ENCODE peak calls at places on chromosomes 4 and X, in four cellular contexts. T is heart right ventricle; S is ascending aorta; J is naive thymus-derived CD4-positive, alpha-beta T cell. X is an unnamed sample.

GRCh38 chr4:32249040-32249439 is 1528.9 kb downstream of the PCDH7 start:
- DNase-seq in T (no peak), S (no peak), J (no peak), X (no peak)

GRCh38 chrX:39896951-39897740 is 200.6 kb downstream of the BCOR start:
- DNase-seq in T (peak; percentile 20), J (no peak), S (peak; percentile 79), X (no peak)

GRCh38 chrX:154412468-154412867 is 1.1 kb downstream of the TAFAZZIN start:
- DNase-seq in T (peak; percentile 24), J (peak; percentile 33), S (peak; percentile 73), X (no peak)

GRCh38 chrX:129792586-129793291 is 13.0 kb downstream of the SASH3 start:
- DNase-seq in T (no peak), J (no peak), S (peak; percentile 50), X (no peak)

GRCh38 chr4:2832309-2832980 is 11.2 kb upstream of the ADD1 start:
- DNase-seq in T (no peak), S (peak; percentile 59), J (no peak), X (peak; percentile 81)

GRCh38 chr4:95084584-95084983 is 326.8 kb downstream of the BMPR1B start:
- DNase-seq in T (no peak), J (no peak), S (no peak), X (no peak)

GRCh38 chrX:139877710-139878414 is 55.0 kb downstream of the ATP11C start:
- DNase-seq in S (no peak), J (no peak), T (no peak), X (no peak)

GRCh38 chr4:3388461-3389185 is 53.1 kb upstream of the HGFAC start:
- DNase-seq in J (no peak), T (no peak), S (peak; percentile 82), X (peak; percentile 54)

GRCh38 chr4:184807797-184808718 is 17.7 kb downstream of the ACSL1 start:
- DNase-seq in J (no peak), T (peak; percentile 51), S (no peak), X (no peak)

GRCh38 chr4:155899891-155900290 is 3.6 kb upstream of the TDO2 start:
- DNase-seq in T (no peak), J (no peak), S (no peak), X (no peak)

GRCh38 chrX:66039916-66040315 is at the start of gene VSIG4:
- DNase-seq in S (peak; percentile 69), T (no peak), J (no peak), X (no peak)

GRCh38 chr4:175806741-175807140 is 5.3 kb downstream of the GPM6A start:
- DNase-seq in J (no peak), S (no peak), T (no peak), X (no peak)
- H3K4me3 ChIP-seq in J (no peak overlapping the region), S (no peak overlapping the region), T (no peak overlapping the region), X (no peak overlapping the region)

GRCh38 chr4:157514711-157515110 is 294.2 kb downstream of the GRIA2 start:
- DNase-seq in S (no peak), J (no peak), T (no peak), X (no peak)

DNA sequence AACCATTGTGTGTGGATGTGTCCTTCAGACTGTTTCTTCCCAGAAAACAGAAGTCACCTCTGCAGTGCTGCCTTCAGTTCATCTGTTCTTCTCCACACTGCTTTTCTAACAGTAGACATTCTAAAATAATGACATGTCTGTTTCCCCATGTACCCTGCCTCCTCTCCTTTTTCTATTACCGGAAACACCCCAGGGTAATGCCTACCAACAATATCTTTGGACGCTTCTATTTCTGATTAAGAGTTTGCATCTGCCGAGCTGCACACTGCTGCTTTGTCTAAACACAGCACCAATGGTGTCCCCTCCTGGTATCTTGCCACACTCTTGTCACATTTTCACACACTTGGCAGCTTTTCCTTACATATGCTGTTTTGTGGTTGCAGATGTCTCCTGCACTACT is 288.8 kb downstream of the GRIA2 start:
- DNase-seq in J (no peak), S (no peak), T (no peak), X (no peak)
- H3K4me3 ChIP-seq in J (no peak overlapping the region), S (no peak overlapping the region), T (no peak overlapping the region), X (no peak overlapping the region)

GRCh38 chrX:79366556-79366887 is 612 bp downstream of the ITM2A start:
- DNase-seq in T (no peak), J (no peak), S (no peak), X (no peak)

GRCh38 chrX:79367907-79368306 is 773 bp upstream of the ITM2A start:
- DNase-seq in J (no peak), S (no peak), T (no peak), X (no peak)

GRCh38 chrX:79366888-79367749 is at the start of gene ITM2A:
- DNase-seq in T (peak; percentile 32), S (peak; percentile 67), J (peak; percentile 72), X (peak; percentile 61)

GRCh38 chrX:79364306-79364705 is 2.8 kb downstream of the ITM2A start:
- DNase-seq in S (no peak), J (no peak), T (no peak), X (no peak)

DNA sequence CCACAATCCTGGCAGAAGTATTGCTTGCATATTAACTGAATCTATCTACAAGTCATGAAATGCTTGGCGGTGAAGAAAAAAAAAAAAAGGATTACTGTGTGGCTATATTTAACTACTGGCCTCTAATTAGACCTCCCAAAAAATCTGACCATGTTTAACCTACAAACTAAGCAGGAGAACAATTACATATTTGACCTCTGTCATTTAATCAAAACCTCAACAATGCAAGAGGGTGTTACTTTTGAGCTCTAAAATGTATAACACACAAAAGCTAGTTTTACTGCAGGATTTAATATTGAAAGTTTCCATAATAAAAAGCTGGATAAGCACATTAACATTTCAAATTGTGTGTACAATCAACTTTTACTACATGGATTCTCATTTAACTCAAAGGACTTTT is 1.5 kb downstream of the ITM2A start:
- DNase-seq in J (no peak), S (no peak), T (no peak), X (no peak)
- H3K4me3 ChIP-seq in J (peak overlapping the region; percentile 93), S (peak overlapping the region; percentile 48), T (peak overlapping the region; percentile 57), X (peak overlapping the region; percentile 5)

GRCh38 chr4:104493071-104493831 is 1.4 kb downstream of the CXXC4 start:
- DNase-seq in T (no peak), S (no peak), J (no peak), X (no peak)
- H3K4me3 ChIP-seq in T (peak overlapping the region; percentile 77), S (no peak overlapping the region), J (no peak overlapping the region), X (peak overlapping the region; percentile 87)

DNA sequence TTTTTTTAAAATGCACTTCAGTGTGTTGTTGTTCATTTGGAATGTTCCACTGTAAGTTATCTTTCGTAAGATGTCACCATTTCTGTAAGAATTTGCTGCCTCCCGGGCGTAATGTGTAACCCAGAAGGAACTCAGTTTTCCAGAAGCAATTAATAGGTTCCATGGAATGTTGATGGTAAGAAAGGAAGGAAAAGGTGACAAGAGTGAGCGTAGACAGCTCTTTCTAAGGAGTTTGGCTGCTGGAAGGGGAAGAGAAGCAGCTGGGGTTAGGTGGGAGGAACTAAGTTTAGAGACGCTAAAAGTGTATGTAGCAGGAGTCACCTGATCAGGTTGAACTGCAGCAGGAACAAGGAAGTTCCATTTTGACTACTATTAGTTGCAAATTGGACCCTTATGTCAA is 35.9 kb downstream of the PNMA5 start:
- DNase-seq in S (no peak), J (no peak), T (no peak), X (no peak)
- H3K4me3 ChIP-seq in S (no peak overlapping the region), J (peak overlapping the region; percentile 52), T (peak overlapping the region; percentile 47), X (no peak overlapping the region)

GRCh38 chr4:142044271-142044670 is 407.9 kb downstream of the IL15 start:
- DNase-seq in J (no peak), S (no peak), T (no peak), X (no peak)
- H3K4me3 ChIP-seq in J (no peak overlapping the region), S (no peak overlapping the region), T (no peak overlapping the region), X (no peak overlapping the region)

GRCh38 chrX:111095974-111096870 is at the start of gene PAK3:
- DNase-seq in J (peak; percentile 18), S (peak; percentile 83), T (peak; percentile 20), X (no peak)
- H3K4me3 ChIP-seq in J (peak within 1 kb of the TSS; percentile 55), S (peak within 1 kb of the TSS; percentile 51), T (peak within 1 kb of the TSS; percentile 59), X (no peak within 1 kb of the TSS)